ENCODE peak calls at places on chromosomes 1 and 21, in nine cellular contexts. One of them, this sample, is unnamed.

GRCh38 chr1:170407138-170407537 is 124.8 kb upstream of the GORAB start:
- DNase-seq in iris pigment epithelial cell: no peak
- DNase-seq in Calu3: no peak
- DNase-seq in NCI-H1105: no peak
- DNase-seq in H9: no peak
- DNase-seq in fibroblast of the conjunctiva: no peak
- DNase-seq in ureter: no peak
- DNase-seq in tibial artery: no peak
- DNase-seq in Peyer's patch: no peak
- DNase-seq in this sample: no peak

GRCh38 chr1:183002797-183003594 is 20.2 kb upstream of the LAMC1 start:
- DNase-seq in Calu3: no peak
- DNase-seq in ureter: no peak
- DNase-seq in iris pigment epithelial cell: peak
- DNase-seq in fibroblast of the conjunctiva: peak
- DNase-seq in Peyer's patch: no peak
- DNase-seq in tibial artery: no peak
- DNase-seq in NCI-H1105: no peak
- DNase-seq in H9: no peak
- DNase-seq in this sample: no peak

GRCh38 chr1:36831171-36831810 is 203.0 kb downstream of the GRIK3 start:
- DNase-seq in Calu3: no peak
- DNase-seq in H9: no peak
- DNase-seq in NCI-H1105: peak
- DNase-seq in ureter: no peak
- DNase-seq in iris pigment epithelial cell: no peak
- DNase-seq in tibial artery: no peak
- DNase-seq in Peyer's patch: peak
- DNase-seq in fibroblast of the conjunctiva: no peak
- DNase-seq in this sample: no peak

GRCh38 chr21:42187976-42188653 is 30.8 kb upstream of the ABCG1 start:
- DNase-seq in NCI-H1105: no peak
- DNase-seq in H9: no peak
- DNase-seq in iris pigment epithelial cell: peak
- DNase-seq in ureter: peak
- DNase-seq in Calu3: no peak
- DNase-seq in fibroblast of the conjunctiva: no peak
- DNase-seq in Peyer's patch: no peak
- DNase-seq in tibial artery: no peak
- DNase-seq in this sample: no peak

GRCh38 chr1:62962014-62962793 is 178.3 kb downstream of the ATG4C start:
- DNase-seq in NCI-H1105: no peak
- DNase-seq in H9: no peak
- DNase-seq in iris pigment epithelial cell: no peak
- DNase-seq in Calu3: no peak
- DNase-seq in fibroblast of the conjunctiva: no peak
- DNase-seq in Peyer's patch: no peak
- DNase-seq in ureter: no peak
- DNase-seq in tibial artery: no peak
- DNase-seq in this sample: no peak

GRCh38 chr1:160624464-160624863 is 22.4 kb downstream of the SLAMF1 start:
- DNase-seq in iris pigment epithelial cell: no peak
- DNase-seq in tibial artery: no peak
- DNase-seq in fibroblast of the conjunctiva: no peak
- DNase-seq in Peyer's patch: no peak
- DNase-seq in NCI-H1105: no peak
- DNase-seq in H9: no peak
- DNase-seq in ureter: no peak
- DNase-seq in Calu3: no peak
- DNase-seq in this sample: no peak

GRCh38 chr1:247409869-247410544 is 6.0 kb upstream of the NLRP3 start:
- DNase-seq in ureter: no peak
- DNase-seq in Calu3: no peak
- DNase-seq in tibial artery: no peak
- DNase-seq in NCI-H1105: no peak
- DNase-seq in Peyer's patch: no peak
- DNase-seq in iris pigment epithelial cell: no peak
- DNase-seq in fibroblast of the conjunctiva: no peak
- DNase-seq in H9: no peak
- DNase-seq in this sample: no peak

GRCh38 chr1:92969517-92969916 is 8.3 kb upstream of the DIPK1A start:
- DNase-seq in Calu3: no peak
- DNase-seq in H9: no peak
- DNase-seq in ureter: no peak
- DNase-seq in fibroblast of the conjunctiva: no peak
- DNase-seq in tibial artery: no peak
- DNase-seq in iris pigment epithelial cell: no peak
- DNase-seq in Peyer's patch: no peak
- DNase-seq in NCI-H1105: no peak
- DNase-seq in this sample: no peak

GRCh38 chr1:91349524-91349923 is 55.1 kb downstream of the HFM1 start:
- DNase-seq in NCI-H1105: no peak
- DNase-seq in ureter: no peak
- DNase-seq in Calu3: no peak
- DNase-seq in fibroblast of the conjunctiva: no peak
- DNase-seq in H9: no peak
- DNase-seq in iris pigment epithelial cell: peak
- DNase-seq in tibial artery: no peak
- DNase-seq in Peyer's patch: no peak
- DNase-seq in this sample: no peak

GRCh38 chr1:18124977-18125376 is 17.4 kb downstream of the IGSF21 start:
- DNase-seq in Peyer's patch: no peak
- DNase-seq in iris pigment epithelial cell: no peak
- DNase-seq in fibroblast of the conjunctiva: no peak
- DNase-seq in NCI-H1105: no peak
- DNase-seq in Calu3: no peak
- DNase-seq in ureter: no peak
- DNase-seq in H9: no peak
- DNase-seq in tibial artery: no peak
- DNase-seq in this sample: no peak

GRCh38 chr1:10765734-10766478 is 30.5 kb downstream of the CASZ1 start:
- DNase-seq in fibroblast of the conjunctiva: no peak
- DNase-seq in Calu3: no peak
- DNase-seq in H9: no peak
- DNase-seq in iris pigment epithelial cell: no peak
- DNase-seq in Peyer's patch: peak
- DNase-seq in NCI-H1105: peak
- DNase-seq in tibial artery: no peak
- DNase-seq in ureter: no peak
- DNase-seq in this sample: no peak

GRCh38 chr1:77536813-77537212 is 145.6 kb downstream of the ZZZ3 start:
- DNase-seq in H9: no peak
- DNase-seq in NCI-H1105: no peak
- DNase-seq in tibial artery: no peak
- DNase-seq in Peyer's patch: no peak
- DNase-seq in fibroblast of the conjunctiva: peak
- DNase-seq in iris pigment epithelial cell: peak
- DNase-seq in ureter: no peak
- DNase-seq in Calu3: no peak
- DNase-seq in this sample: no peak

GRCh38 chr1:234176000-234176399 is 197.3 kb upstream of the COA6 start:
- DNase-seq in ureter: no peak
- DNase-seq in iris pigment epithelial cell: no peak
- DNase-seq in Calu3: no peak
- DNase-seq in Peyer's patch: no peak
- DNase-seq in fibroblast of the conjunctiva: no peak
- DNase-seq in tibial artery: no peak
- DNase-seq in H9: no peak
- DNase-seq in NCI-H1105: no peak
- DNase-seq in this sample: no peak